ENCODE peak calls at places on chromosomes 3 and 15, in four cellular contexts. W is progenitor cell of endocrine pancreas, S is WERI-Rb-1, T is Panc1. Z is an unnamed sample.

GRCh38 chr3:56467108-56467507 is 1.2 kb downstream of the ERC2 start:
- DNase-seq in W (peak), S (peak), T (no peak), Z (peak)

GRCh38 chr15:48358229-48358641 is 27.0 kb downstream of the DUT start:
- DNase-seq in W (no peak), S (no peak), T (no peak), Z (no peak)

GRCh38 chr15:52438047-52438446 is 90.6 kb downstream of the MYO5A start:
- DNase-seq in W (no peak), S (no peak), T (no peak), Z (no peak)

GRCh38 chr3:149384911-149385321 is 7.5 kb upstream of the TM4SF1 start:
- DNase-seq in W (no peak), S (no peak), T (no peak), Z (no peak)

GRCh38 chr15:42457445-42458442 is 33.2 kb downstream of the ZNF106 start:
- DNase-seq in W (no peak), S (no peak), T (no peak), Z (no peak)

GRCh38 chr15:90037510-90037860 is 36.4 kb downstream of the ZNF710 start:
- DNase-seq in W (no peak), S (no peak), T (no peak), Z (no peak)

GRCh38 chr3:52358362-52358940 is 42.3 kb downstream of the DNAH1 start:
- DNase-seq in W (no peak), S (no peak), T (no peak), Z (no peak)

GRCh38 chr3:24830230-24831152 is 335.8 kb upstream of the THRB start:
- DNase-seq in W (peak), S (peak), T (no peak), Z (peak)

GRCh38 chr3:131386429-131386926 is 4.9 kb downstream of the NUDT16 start:
- DNase-seq in W (no peak), S (no peak), T (no peak), Z (no peak)

GRCh38 chr3:38805765-38806386 is 10.1 kb downstream of the SCN10A start:
- DNase-seq in W (peak), S (no peak), T (no peak), Z (no peak)

GRCh38 chr15:50698101-50698500 is 11.5 kb upstream of the TRPM7 start:
- DNase-seq in W (no peak), S (no peak), T (no peak), Z (no peak)

GRCh38 chr15:43441316-43441715 is 51.6 kb downstream of the TP53BP1 start:
- DNase-seq in W (no peak), S (no peak), T (no peak), Z (no peak)

GRCh38 chr15:36831125-36831914 is 251.9 kb downstream of the CDIN1 start:
- DNase-seq in W (no peak), S (no peak), T (no peak), Z (no peak)

GRCh38 chr15:42084465-42085235 is 9.7 kb downstream of the PLA2G4D start:
- DNase-seq in W (peak), S (peak), T (peak), Z (peak)

GRCh38 chr3:125129512-125129962 is 73.7 kb upstream of the HEG1 start:
- DNase-seq in W (no peak), S (peak), T (no peak), Z (no peak)

GRCh38 chr3:129231331-129232119 is 17.9 kb upstream of the COPG1 start:
- DNase-seq in W (no peak), S (no peak), T (peak), Z (no peak)

GRCh38 chr3:177382944-177383343 is 185.7 kb upstream of the TBL1XR1 start:
- DNase-seq in W (no peak), S (no peak), T (no peak), Z (no peak)

GRCh38 chr3:177378168-177378567 is 180.9 kb upstream of the TBL1XR1 start:
- DNase-seq in W (no peak), S (no peak), T (no peak), Z (no peak)

GRCh38 chr3:177381070-177381469 is 183.8 kb upstream of the TBL1XR1 start:
- DNase-seq in W (no peak), S (no peak), T (no peak), Z (no peak)

GRCh38 chr3:177377166-177377565 is 179.9 kb upstream of the TBL1XR1 start:
- DNase-seq in W (no peak), S (no peak), T (no peak), Z (no peak)

GRCh38 chr3:177379045-177379444 is 181.8 kb upstream of the TBL1XR1 start:
- DNase-seq in W (no peak), S (peak), T (no peak), Z (no peak)
- TF ChIP-seq CTCF in W (no peak), S (peak), T (no peak), Z (no peak)

GRCh38 chr15:80234883-80235282 is 17.1 kb downstream of the CTXND1 start:
- DNase-seq in W (no peak), S (peak), T (no peak), Z (peak)
- TF ChIP-seq CTCF in W (peak), S (peak), T (peak), Z (peak)

DNA sequence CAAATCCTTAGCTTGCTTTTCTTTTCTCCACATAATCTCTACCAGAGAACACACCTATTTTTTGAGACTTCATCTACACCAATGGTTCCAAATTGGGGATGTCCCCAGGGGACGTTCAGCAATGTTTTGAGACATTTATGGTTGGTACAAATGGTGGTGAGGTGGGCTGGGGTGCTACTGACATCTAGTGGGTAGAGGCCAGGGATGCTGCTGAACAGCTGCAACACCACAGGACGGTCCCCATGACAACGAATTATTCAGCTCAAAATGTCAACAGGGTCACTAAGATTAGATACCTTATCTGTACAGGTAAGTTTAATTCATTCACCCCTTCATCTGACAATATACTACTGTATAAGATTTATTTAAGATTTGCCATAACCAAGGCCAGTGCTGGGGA is 14.4 kb downstream of the GK5 start:
- DNase-seq in W (no peak), S (no peak), T (no peak), Z (peak)
- TF ChIP-seq CTCF in W (peak), S (peak), T (peak), Z (no peak)

GRCh38 chr3:184822081-184822480 is 10.1 kb downstream of the VPS8 start:
- DNase-seq in W (no peak), S (no peak), T (no peak), Z (no peak)

GRCh38 chr3:184821034-184821433 is 9.1 kb downstream of the VPS8 start:
- DNase-seq in W (no peak), S (no peak), T (no peak), Z (no peak)

GRCh38 chr3:184827572-184827971 is 15.6 kb downstream of the VPS8 start:
- DNase-seq in W (no peak), S (no peak), T (no peak), Z (no peak)

GRCh38 chr3:184822654-184823053 is 10.7 kb downstream of the VPS8 start:
- DNase-seq in W (no peak), S (no peak), T (no peak), Z (no peak)

GRCh38 chr3:184825456-184825855 is 13.5 kb downstream of the VPS8 start:
- DNase-seq in W (no peak), S (no peak), T (no peak), Z (no peak)
- TF ChIP-seq CTCF in W (no peak), S (no peak), T (no peak), Z (no peak)

GRCh38 chr3:71511446-71511845 is 72.1 kb downstream of the FOXP1 start:
- DNase-seq in W (no peak), S (no peak), T (no peak), Z (no peak)

GRCh38 chr3:71509024-71509423 is 74.5 kb downstream of the FOXP1 start:
- DNase-seq in W (no peak), S (no peak), T (no peak), Z (no peak)

GRCh38 chr3:71512000-71512399 is 71.5 kb downstream of the FOXP1 start:
- DNase-seq in W (no peak), S (no peak), T (no peak), Z (no peak)

GRCh38 chr3:71511037-71511436 is 72.5 kb downstream of the FOXP1 start:
- DNase-seq in W (no peak), S (no peak), T (no peak), Z (no peak)

DNA sequence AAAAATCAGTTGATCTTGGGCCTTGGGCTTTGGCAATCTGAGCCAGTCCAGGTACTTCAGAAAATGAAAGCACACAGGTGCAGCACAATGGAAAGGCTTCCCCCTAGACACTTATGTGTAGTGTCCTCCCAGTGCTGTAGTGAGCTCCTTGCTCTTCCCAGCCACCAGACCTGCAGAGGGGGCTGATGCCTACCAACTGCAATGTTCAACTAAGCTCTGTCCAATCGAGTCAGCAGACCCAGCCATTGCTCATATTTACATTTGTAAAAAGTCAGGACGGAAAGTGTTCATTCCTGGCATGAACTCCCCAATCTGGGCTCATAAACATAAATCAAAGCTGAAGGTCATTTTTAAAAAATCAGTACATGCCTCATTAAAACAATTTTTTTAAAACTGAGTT is 73.0 kb downstream of the FOXP1 start:
- DNase-seq in W (no peak), S (no peak), T (no peak), Z (no peak)
- TF ChIP-seq CTCF in W (no peak), S (no peak), T (no peak), Z (no peak)

DNA sequence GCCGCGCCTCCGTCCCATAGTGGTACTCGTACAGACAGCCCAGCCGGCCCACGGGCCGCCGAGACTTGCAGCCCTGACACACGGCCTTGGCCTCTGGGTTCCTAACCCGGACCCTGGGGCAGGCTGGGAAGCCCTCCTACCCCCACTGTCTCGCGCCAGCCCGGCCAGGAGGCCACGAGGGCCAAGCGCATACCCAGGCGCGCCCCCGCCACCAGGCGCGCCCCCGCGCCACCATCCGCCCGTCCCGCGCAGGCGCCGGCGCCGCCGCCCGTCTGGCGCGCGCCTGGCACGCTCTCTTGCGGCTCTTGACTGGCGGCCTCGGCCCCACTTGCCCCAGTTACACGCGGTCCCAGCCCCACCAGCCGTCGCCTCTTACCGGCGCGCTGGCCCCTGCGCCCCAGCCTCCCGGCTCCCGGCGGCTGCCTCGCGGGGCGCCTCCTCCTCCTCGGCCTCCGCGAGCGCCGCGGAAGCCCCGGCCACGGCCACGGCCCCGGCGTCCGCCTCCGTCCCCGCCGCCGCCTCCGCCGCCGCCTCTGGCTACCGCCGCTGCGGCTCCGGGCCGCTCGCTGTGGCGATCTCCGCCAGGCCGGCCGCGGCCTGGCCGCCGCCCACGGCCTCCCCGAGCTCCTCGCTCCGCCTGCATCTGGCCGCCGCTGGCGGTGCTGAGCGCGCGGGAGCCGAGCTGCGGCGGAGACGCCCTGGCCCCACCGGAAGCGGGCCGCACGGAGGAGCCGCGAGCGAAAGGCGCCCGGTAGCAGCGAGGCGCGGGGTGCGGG is 412 bp downstream of the AVEN start:
- DNase-seq in W (peak), S (peak), T (no peak), Z (peak)
- TF ChIP-seq CTCF in W (no peak), S (no peak), T (no peak), Z (no peak)

DNA sequence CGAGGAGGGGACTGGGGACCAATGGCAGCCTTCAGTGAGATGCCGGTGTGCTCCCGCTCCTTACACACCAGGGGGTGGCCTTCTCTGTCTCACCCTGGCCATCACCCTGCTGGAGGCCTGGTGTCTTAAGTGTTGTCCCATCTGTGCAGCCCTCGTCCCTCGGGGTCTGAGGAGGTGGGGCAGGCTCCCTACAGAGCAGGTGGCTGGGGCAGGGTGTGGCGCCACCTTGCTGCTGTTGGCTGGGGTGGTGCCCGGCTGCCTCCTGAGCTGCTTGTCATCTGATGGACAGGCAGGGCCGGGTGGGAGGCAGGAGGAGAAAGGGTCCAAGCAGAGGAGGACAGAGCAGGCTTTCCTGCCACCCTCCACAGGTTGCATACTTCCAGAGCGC is 25.9 kb downstream of the PTPN23 start:
- DNase-seq in W (no peak), S (peak), T (no peak), Z (no peak)
- TF ChIP-seq CTCF in W (no peak), S (peak), T (no peak), Z (no peak)

DNA sequence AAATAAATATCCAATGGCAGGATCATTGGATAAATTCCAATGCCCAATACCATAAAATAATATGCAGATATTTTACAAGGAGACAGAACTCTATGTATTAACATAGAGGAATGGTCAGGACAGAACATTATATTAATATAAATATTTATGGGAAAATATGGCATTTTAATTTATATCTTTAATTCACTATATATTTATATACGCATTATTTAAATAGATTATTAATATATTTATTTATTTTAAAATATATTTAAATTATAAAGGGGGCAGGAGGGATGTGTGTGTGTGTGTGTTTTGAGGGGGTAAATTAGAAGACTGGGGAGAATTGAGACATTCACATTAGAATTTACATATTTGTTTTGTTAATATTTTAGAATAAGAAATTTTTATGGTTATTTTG is 31.6 kb upstream of the CNTN3 start:
- DNase-seq in W (no peak), S (no peak), T (no peak), Z (no peak)
- TF ChIP-seq CTCF in W (no peak), S (no peak), T (no peak), Z (no peak)

Z was measured in glutamatergic neuron.